ENCODE peak calls at places on chromosomes 6 and 20, in seven cellular contexts. H, G, N, Q, J, L and R are unnamed samples.

GRCh38 chr20:61436674-61437279 is 184.7 kb downstream of the CDH4 start:
- DNase-seq in J (no peak), L (no peak), H (peak; percentile 86), G (no peak), N (no peak), Q (no peak), R (no peak)

GRCh38 chr6:42407379-42407778 is 44.3 kb downstream of the TRERF1 start:
- DNase-seq in Q (no peak), L (no peak), H (peak; percentile 86), G (no peak), J (no peak), N (no peak), R (no peak)

GRCh38 chr6:166423051-166423745 is 40.5 kb upstream of the MPC1 start:
- DNase-seq in L (no peak), N (no peak), Q (no peak), J (no peak), G (no peak), H (no peak), R (no peak)

GRCh38 chr6:24827162-24827561 is 28.4 kb upstream of the ARMH2 start:
- DNase-seq in J (no peak), G (no peak), H (no peak), Q (no peak), N (no peak), L (no peak), R (no peak)

GRCh38 chr6:84455630-84456029 is 228.2 kb upstream of the CEP162 start:
- DNase-seq in Q (no peak), N (no peak), G (no peak), J (no peak), L (no peak), H (peak; percentile 33), R (no peak)

GRCh38 chr6:47733879-47734558 is 35.6 kb downstream of the ADGRF4 start:
- DNase-seq in N (peak; percentile 49), H (peak; percentile 19), G (no peak), J (no peak), Q (no peak), L (no peak), R (no peak)

GRCh38 chr6:116444092-116444491 is 17.1 kb upstream of the CALHM6 start:
- DNase-seq in H (peak; percentile 59), N (peak; percentile 44), G (no peak), Q (no peak), L (no peak), J (no peak), R (no peak)

GRCh38 chr6:35357671-35358070 is 15.3 kb downstream of the PPARD start:
- DNase-seq in G (no peak), H (no peak), N (no peak), Q (no peak), L (no peak), J (no peak), R (no peak)

GRCh38 chr20:58629213-58629575 is 21.9 kb upstream of the STX16 start:
- DNase-seq in Q (no peak), J (no peak), N (no peak), L (no peak), H (no peak), G (no peak), R (no peak)

GRCh38 chr20:13857304-13857703 is 72.5 kb downstream of the NDUFAF5 start:
- DNase-seq in N (no peak), Q (no peak), H (no peak), G (peak; percentile 66), J (no peak), L (peak; percentile 60), R (no peak)

GRCh38 chr20:18613553-18613952 is 25.7 kb downstream of the DTD1 start:
- DNase-seq in G (no peak), N (no peak), H (no peak), J (no peak), Q (no peak), L (no peak), R (no peak)

GRCh38 chr20:24027229-24027628 is 38.6 kb upstream of the GGTLC1 start:
- DNase-seq in N (peak; percentile 90), Q (peak; percentile 7), G (no peak), H (peak; percentile 76), J (no peak), L (peak; percentile 44), R (peak; percentile 86)

GRCh38 chr6:150528648-150529285 is 70.9 kb upstream of the PLEKHG1 start:
- DNase-seq in G (no peak), Q (no peak), N (peak; percentile 8), H (peak; percentile 74), L (peak; percentile 77), J (no peak), R (no peak)

GRCh38 chr20:2873747-2874041 is 413 bp downstream of the PTPRA start:
- DNase-seq in H (peak; percentile 51), N (peak; percentile 47), L (peak; percentile 70), Q (no peak), J (no peak), G (peak; percentile 90), R (peak; percentile 69)

GRCh38 chr20:50259705-50260479 is 69.3 kb downstream of the CEBPB start:
- DNase-seq in H (no peak), G (no peak), J (no peak), L (no peak), N (no peak), Q (no peak), R (no peak)

GRCh38 chr20:1186367-1186991 is 1.7 kb upstream of the TMEM74B start:
- DNase-seq in N (no peak), Q (no peak), L (no peak), J (no peak), H (no peak), G (no peak), R (no peak)

GRCh38 chr20:8940311-8940710 is 128.6 kb upstream of the PLCB4 start:
- DNase-seq in N (no peak), J (no peak), L (no peak), H (no peak), Q (no peak), G (no peak), R (no peak)

GRCh38 chr6:89689732-89690131 is 51.2 kb upstream of the LYRM2 start:
- DNase-seq in G (no peak), L (no peak), H (no peak), Q (no peak), J (no peak), N (peak; percentile 42), R (no peak)

GRCh38 chr20:36544134-36545018 is 3.1 kb downstream of the MYL9 start:
- DNase-seq in Q (peak; percentile 66), J (no peak), L (peak; percentile 75), N (peak; percentile 11), G (no peak), H (peak; percentile 62), R (peak; percentile 39)
- H3K27ac ChIP-seq in Q (peak overlapping the region; percentile 95), J (peak overlapping the region; percentile 92), L (no peak overlapping the region), N (no peak overlapping the region), G (no peak overlapping the region), H (peak overlapping the region; percentile 100), R (no peak overlapping the region)

DNA sequence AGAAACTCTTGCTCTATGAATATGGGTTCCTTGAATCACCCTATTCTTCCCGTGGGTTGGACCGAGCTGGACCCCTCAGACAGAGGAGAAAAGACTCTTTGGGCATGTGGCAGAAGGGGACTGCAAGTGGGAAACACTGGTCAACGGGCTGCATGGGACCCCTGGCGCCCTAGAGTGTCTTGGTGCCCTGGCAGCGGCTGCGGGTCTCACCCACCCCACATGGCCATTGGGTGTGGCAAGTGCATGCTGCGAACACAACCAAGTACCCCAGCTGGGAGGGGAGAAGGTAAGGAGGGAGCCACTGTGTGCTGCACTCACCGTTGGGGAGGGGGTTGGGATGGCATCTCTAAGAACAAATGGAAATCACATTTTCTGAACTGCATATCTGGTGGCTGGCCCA is 438.8 kb upstream of the EYS start:
- DNase-seq in J (no peak), L (no peak), Q (no peak), H (no peak), N (no peak), G (peak; percentile 53), R (no peak)
- H3K9me3 ChIP-seq in J (peaks cover 21% of the 10 kb centered on the region), L (no peaks in the 10 kb centered on the region), Q (no peaks in the 10 kb centered on the region), H (no peaks in the 10 kb centered on the region), N (peaks cover 3% of the 10 kb centered on the region), G (no peaks in the 10 kb centered on the region), R (no peaks in the 10 kb centered on the region)

DNA sequence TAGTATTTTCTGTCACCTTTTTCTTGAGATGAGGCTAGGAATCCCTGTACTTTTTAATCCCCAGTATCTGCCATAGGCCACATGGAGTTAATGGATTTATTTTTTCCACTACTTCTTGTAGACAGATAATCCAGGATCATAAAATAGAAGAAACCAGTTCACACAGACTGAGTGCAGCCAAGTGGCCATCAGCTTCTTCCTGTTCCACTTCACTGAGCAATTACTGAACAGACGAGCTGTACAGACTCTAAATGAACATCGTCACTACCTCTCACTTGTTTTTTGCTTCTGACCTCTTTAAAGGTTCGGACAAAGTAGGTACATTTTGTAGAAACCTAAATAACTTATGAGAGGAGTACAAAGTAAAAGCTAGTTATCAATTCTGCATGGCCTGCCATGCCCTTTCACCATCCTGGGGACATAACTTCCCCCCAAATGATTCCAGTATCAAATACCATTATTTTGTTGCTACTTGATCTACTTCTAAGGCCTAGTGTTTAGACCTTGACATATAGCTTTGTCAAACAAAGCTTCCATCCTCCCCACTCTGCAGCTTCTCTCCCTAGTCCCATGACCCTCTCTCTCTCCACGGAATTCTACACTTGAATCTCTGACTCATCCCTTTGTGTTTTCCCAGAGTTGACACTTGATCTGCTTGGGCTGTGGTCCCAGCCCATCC is 34.4 kb upstream of the ARHGAP18 start:
- DNase-seq in H (peak; percentile 82), J (no peak), Q (no peak), N (peak; percentile 75), L (peak; percentile 13), G (no peak), R (no peak)
- H3K4me3 ChIP-seq in H (no peak overlapping the region), J (no peak overlapping the region), Q (no peak overlapping the region), N (no peak overlapping the region), L (no peak overlapping the region), G (no peak overlapping the region), R (no peak overlapping the region)

DNA sequence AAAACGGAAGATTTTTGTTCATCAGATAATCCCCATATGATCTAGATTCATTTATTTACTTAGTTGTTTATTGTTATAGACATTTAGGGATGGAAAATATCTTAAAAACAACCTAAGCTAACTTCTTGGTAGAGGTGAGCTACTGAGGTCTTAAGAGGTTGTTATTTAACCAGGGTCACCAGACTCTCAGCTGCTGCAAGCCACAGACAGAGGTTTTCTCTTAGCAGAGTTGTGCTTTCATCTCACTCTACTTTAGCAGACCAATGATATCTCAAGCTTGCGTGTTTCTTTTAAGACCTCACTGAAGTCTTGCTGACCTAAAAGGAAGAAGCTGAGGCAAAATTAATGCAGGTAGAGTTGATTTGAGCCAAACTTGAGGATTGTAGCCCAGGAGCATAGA is 43.6 kb downstream of the NCOA7 start:
- DNase-seq in G (no peak), H (peak; percentile 32), J (no peak), Q (no peak), L (no peak), N (peak; percentile 50), R (no peak)
- H3K27ac ChIP-seq in G (peak overlapping the region; percentile 69), H (no peak overlapping the region), J (peak overlapping the region; percentile 55), Q (peak overlapping the region; percentile 60), L (peak overlapping the region; percentile 13), N (no peak overlapping the region), R (no peak overlapping the region)

GRCh38 chr6:117624869-117625481 is 22.7 kb upstream of the GOPC start:
- DNase-seq in H (no peak), N (no peak), L (no peak), Q (no peak), G (no peak), J (no peak), R (no peak)
- H3K9me3 ChIP-seq in H (no peaks in the 10 kb centered on the region), N (no peaks in the 10 kb centered on the region), L (peaks cover 13% of the 10 kb centered on the region), Q (no peaks in the 10 kb centered on the region), G (no peaks in the 10 kb centered on the region), J (peaks cover 25% of the 10 kb centered on the region), R (no peaks in the 10 kb centered on the region)

DNA sequence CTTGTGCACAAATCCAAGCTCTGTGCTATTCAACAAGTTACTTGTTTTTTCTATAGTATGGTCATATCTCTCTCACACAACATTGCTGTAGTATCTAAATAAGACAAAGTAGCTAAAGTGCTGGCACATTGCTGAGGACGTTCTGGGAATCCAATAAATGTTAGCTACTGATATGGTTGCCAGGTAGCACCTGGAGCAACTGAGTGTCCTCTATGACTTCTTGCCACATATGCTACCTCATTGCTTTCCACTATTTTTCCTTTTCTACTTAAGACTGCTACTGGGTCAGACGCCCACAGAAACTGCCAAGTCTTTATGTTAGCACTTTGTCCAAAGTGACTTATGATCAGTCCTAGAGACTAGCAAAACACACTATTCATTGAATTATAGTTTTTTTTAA is 85.3 kb downstream of the SYCP2 start:
- DNase-seq in H (no peak), N (no peak), Q (no peak), L (no peak), G (no peak), J (no peak), R (no peak)
- H3K4me3 ChIP-seq in H (no peak overlapping the region), N (no peak overlapping the region), Q (no peak overlapping the region), L (no peak overlapping the region), G (no peak overlapping the region), J (no peak overlapping the region), R (no peak overlapping the region)